ENCODE peak calls at places on chromosome 6, in four cellular contexts. F is foreskin fibroblast, E is IMR-90, O is upper lobe of right lung. Q is an unnamed sample.

GRCh38 chr6:304833-305370 is 12.6 kb downstream of the DUSP22 start:
- DNase-seq in F (no peak), E (no peak), O (no peak), Q (peak)

GRCh38 chr6:14734416-14735340 is 511.2 kb upstream of the JARID2 start:
- DNase-seq in F (peak), E (peak), O (no peak), Q (peak)

GRCh38 chr6:113363866-113364265 is 493.3 kb upstream of the MARCKS start:
- DNase-seq in F (peak), E (peak), O (no peak), Q (no peak)

GRCh38 chr6:22926613-22927348 is 357.4 kb downstream of the HDGFL1 start:
- DNase-seq in F (no peak), E (no peak), O (no peak), Q (no peak)

GRCh38 chr6:83615025-83615999 is 93.6 kb downstream of the SNAP91 start:
- DNase-seq in F (peak), E (peak), O (no peak), Q (peak)

GRCh38 chr6:33080127-33081089 is 4.6 kb downstream of the HLA-DPB1 start:
- DNase-seq in F (peak), E (peak), O (peak), Q (no peak)

GRCh38 chr6:106727480-106728153 is 98.2 kb downstream of the QRSL1 start:
- DNase-seq in F (peak), E (no peak), O (no peak), Q (no peak)

GRCh38 chr6:32882879-32883250 is 28.9 kb downstream of the PSMB9 start:
- DNase-seq in F (peak), E (peak), O (no peak), Q (no peak)

GRCh38 chr6:168208854-168209253 is 110.7 kb downstream of the DACT2 start:
- DNase-seq in F (no peak), E (no peak), O (no peak), Q (no peak)

GRCh38 chr6:13229205-13230085 is 98.9 kb downstream of the TBC1D7 start:
- DNase-seq in F (peak), E (no peak), O (no peak), Q (peak)

GRCh38 chr6:41638002-41638800 is at the start of gene MDFI:
- DNase-seq in F (no peak), E (no peak), O (no peak), Q (no peak)

GRCh38 chr6:44263357-44264100 is 1.8 kb downstream of the NFKBIE start:
- DNase-seq in F (no peak), E (peak), O (no peak), Q (peak)

GRCh38 chr6:44778513-44778912 is 391.0 kb downstream of the CDC5L start:
- DNase-seq in F (no peak), E (no peak), O (no peak), Q (no peak)

GRCh38 chr6:74606488-74607135 is 599.2 kb downstream of the COL12A1 start:
- DNase-seq in F (peak), E (peak), O (no peak), Q (no peak)

GRCh38 chr6:34182751-34183531 is 37.1 kb upstream of the GRM4 start:
- DNase-seq in F (no peak), E (no peak), O (peak), Q (peak)

GRCh38 chr6:25359191-25359861 is 80.2 kb downstream of the CARMIL1 start:
- DNase-seq in F (peak), E (peak), O (no peak), Q (no peak)

GRCh38 chr6:8225113-8225512 is 122.8 kb upstream of the EEF1E1 start:
- DNase-seq in F (no peak), E (no peak), O (no peak), Q (no peak)

GRCh38 chr6:10322991-10323390 is 91.9 kb downstream of the TFAP2A start:
- DNase-seq in F (peak), E (no peak), O (no peak), Q (no peak)

GRCh38 chr6:148203281-148203925 is 139.2 kb upstream of the SASH1 start:
- DNase-seq in F (peak), E (peak), O (no peak), Q (no peak)
- H3K4me3 ChIP-seq in F (no peak), E (peak), O (no peak), Q (no peak)

DNA sequence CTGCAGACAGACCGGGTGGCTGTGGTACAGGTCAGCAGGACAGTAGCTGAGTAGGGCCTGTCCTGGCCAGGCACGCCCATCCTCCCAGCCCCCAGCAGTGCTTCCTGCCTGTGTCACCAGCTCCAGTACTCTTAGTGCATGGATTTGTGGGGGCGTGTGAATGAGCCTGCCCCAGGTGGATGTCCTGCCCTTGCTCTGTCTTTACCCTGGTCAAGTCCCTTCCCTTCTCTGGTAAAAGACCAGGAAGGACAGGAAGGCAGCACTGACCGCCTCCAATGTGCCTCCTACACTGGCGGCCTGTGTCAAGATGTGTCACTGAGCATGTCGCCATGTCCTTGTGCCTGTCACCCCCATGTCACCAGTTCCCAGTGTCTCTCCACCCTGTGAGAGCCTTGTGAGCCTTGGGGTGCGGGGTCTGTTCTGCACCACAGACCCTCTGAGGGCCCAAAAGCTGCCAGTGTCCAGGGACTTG is 11.9 kb downstream of the TEAD3 start:
- DNase-seq in F (peak), E (peak), O (no peak), Q (no peak)
- H3K4me3 ChIP-seq in F (no peak), E (no peak), O (no peak), Q (no peak)

GRCh38 chr6:147310511-147310910 is 106.3 kb downstream of the STXBP5 start:
- DNase-seq in F (no peak), E (no peak), O (no peak), Q (no peak)
- H3K4me3 ChIP-seq in F (no peak), E (no peak), O (no peak), Q (no peak)

DNA sequence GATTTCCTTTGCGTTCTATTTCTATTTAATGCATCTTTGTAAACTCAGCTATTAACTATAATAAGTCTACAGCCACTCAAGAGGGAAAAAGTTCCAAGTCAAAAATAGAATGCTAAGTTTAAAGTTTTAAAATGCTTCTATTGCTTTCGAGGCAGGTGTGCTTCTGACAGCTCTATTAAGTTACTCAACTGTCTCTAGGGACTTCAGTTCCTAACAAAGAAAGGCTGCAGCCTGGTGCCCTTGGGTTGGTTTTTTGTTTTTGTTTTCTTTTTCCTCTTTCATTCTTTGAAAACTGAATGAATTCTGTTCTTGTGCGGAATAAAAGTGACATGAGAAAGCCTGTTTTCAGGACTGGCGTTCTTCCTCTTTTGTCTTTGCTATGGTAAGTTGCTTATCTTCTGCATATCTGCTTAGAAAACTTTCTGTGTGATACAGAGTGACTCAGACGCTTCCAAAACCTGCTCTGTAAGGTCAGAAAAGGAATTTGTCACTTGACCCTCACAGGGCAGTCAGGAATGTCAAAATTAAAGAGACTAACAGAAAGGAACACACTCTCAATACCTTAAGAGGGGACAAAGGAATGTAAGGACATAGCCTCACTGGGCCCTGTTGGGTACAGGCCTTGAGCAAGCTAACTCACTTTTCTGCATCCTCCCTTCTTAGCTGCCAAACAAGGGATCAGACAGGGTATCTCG is 56.1 kb upstream of the NHSL1 start:
- DNase-seq in F (peak), E (no peak), O (no peak), Q (peak)
- H3K4me3 ChIP-seq in F (no peak), E (no peak), O (no peak), Q (no peak)